ENCODE peak calls at places on chromosome X, in six cellular contexts. Z, T, P, C, M and X are unnamed samples.

GRCh38 chrX:110425222-110425621 is 66.6 kb downstream of the RTL9 start:
- DNase-seq in C (peak), P (no peak), M (no peak), Z (no peak), T (no peak), X (no peak)

GRCh38 chrX:135975421-135975820 is 1.6 kb upstream of the MMGT1 start:
- DNase-seq in M (no peak), T (no peak), Z (no peak), P (no peak), C (no peak), X (no peak)

GRCh38 chrX:104750146-104750699 is 184.2 kb downstream of the IL1RAPL2 start:
- DNase-seq in T (no peak), Z (no peak), M (no peak), C (no peak), P (no peak), X (no peak)

GRCh38 chrX:14832151-14832550 is 40.7 kb downstream of the FANCB start:
- DNase-seq in C (peak), P (peak), M (no peak), Z (peak), T (no peak), X (no peak)

GRCh38 chrX:13468096-13468495 is 101.3 kb upstream of the EGFL6 start:
- DNase-seq in P (no peak), C (no peak), T (no peak), M (no peak), Z (no peak), X (no peak)

GRCh38 chrX:52425710-52426245 is 57.0 kb downstream of the XAGE2 start:
- DNase-seq in P (peak), T (no peak), Z (no peak), M (no peak), C (peak), X (no peak)

GRCh38 chrX:55342533-55343501 is 78.1 kb upstream of the PAGE3 start:
- DNase-seq in Z (no peak), P (peak), T (no peak), C (no peak), M (peak), X (peak)

GRCh38 chrX:54808109-54808604 is 612 bp downstream of the MAGED2 start:
- DNase-seq in Z (peak), T (peak), C (peak), M (peak), P (no peak), X (peak)

GRCh38 chrX:10773318-10773717 is 152.9 kb upstream of the MID1 start:
- DNase-seq in Z (no peak), T (no peak), M (no peak), C (no peak), P (no peak), X (no peak)

GRCh38 chrX:43899878-43900815 is 17.9 kb upstream of the MAOB start:
- DNase-seq in Z (no peak), P (no peak), M (no peak), C (no peak), T (no peak), X (no peak)

GRCh38 chrX:41064028-41064427 is 21.2 kb upstream of the USP9X start:
- DNase-seq in T (no peak), P (peak), M (no peak), C (peak), Z (no peak), X (no peak)

GRCh38 chrX:104141087-104141760 is 15.6 kb downstream of the SLC25A53 start:
- DNase-seq in P (no peak), C (no peak), M (no peak), T (no peak), Z (no peak), X (no peak)

GRCh38 chrX:68990948-68991347 is 162.1 kb downstream of the EFNB1 start:
- DNase-seq in T (no peak), P (no peak), M (no peak), Z (no peak), C (no peak), X (no peak)

GRCh38 chrX:123121241-123121640 is 62.8 kb upstream of the GRIA3 start:
- DNase-seq in P (peak), M (no peak), T (no peak), C (no peak), Z (no peak), X (no peak)

GRCh38 chrX:22090181-22090580 is 58.1 kb downstream of the PHEX start:
- DNase-seq in T (no peak), M (no peak), C (peak), P (no peak), Z (no peak), X (no peak)

GRCh38 chrX:40100141-40100536 is 2.4 kb upstream of the BCOR start:
- DNase-seq in Z (no peak), M (no peak), T (no peak), P (peak), C (peak), X (no peak)

GRCh38 chrX:49172280-49172780 is 632 bp downstream of the PLP2 start:
- DNase-seq in T (peak), C (peak), M (peak), P (peak), Z (no peak), X (peak)

GRCh38 chrX:103883533-103883932 is 51.5 kb upstream of the RAB9B start:
- DNase-seq in C (no peak), Z (no peak), M (no peak), P (no peak), T (no peak), X (no peak)

GRCh38 chrX:135520022-135520552 is 373 bp upstream of the INTS6L start:
- DNase-seq in M (no peak), P (peak), T (no peak), Z (no peak), C (peak), X (peak)

GRCh38 chrX:129544780-129545179 is 4.7 kb downstream of the OCRL start:
- DNase-seq in M (no peak), P (no peak), C (no peak), Z (no peak), T (no peak), X (no peak)

GRCh38 chrX:84339507-84340364 is 151.7 kb upstream of the RPS6KA6 start:
- DNase-seq in C (peak), P (peak), M (no peak), Z (no peak), T (no peak), X (peak)

GRCh38 chrX:63664741-63665140 is 120.3 kb downstream of the ARHGEF9 start:
- DNase-seq in T (no peak), C (no peak), Z (no peak), P (peak), M (no peak), X (no peak)

GRCh38 chrX:45850775-45851433 is 650.2 kb upstream of the DIPK2B start:
- DNase-seq in P (peak), M (peak), Z (no peak), T (no peak), C (peak), X (no peak)

GRCh38 chrX:110684653-110685052 is 111.0 kb downstream of the CHRDL1 start:
- DNase-seq in C (no peak), T (no peak), M (no peak), P (peak), Z (no peak), X (no peak)

GRCh38 chrX:53211391-53211978 is 13.5 kb downstream of the KDM5C start:
- DNase-seq in P (peak), M (no peak), Z (no peak), T (no peak), C (no peak), X (no peak)

GRCh38 chrX:153245288-153245731 is 66.2 kb downstream of the MAGEA1 start:
- DNase-seq in M (no peak), Z (no peak), T (no peak), C (no peak), P (peak), X (no peak)